ENCODE peak calls at places on chromosomes 6 and 20, in seven cellular contexts. D is OCI-LY7, K is uterus, H is aorta, W is hepatocyte, R is neuronal stem cell, O is DND-41. G is an unnamed sample.

GRCh38 chr6:47479156-47479541 is 1.6 kb downstream of the CD2AP start:
- DNase-seq in D (peak; percentile 55), K (no peak), H (no peak), W (no peak), R (no peak), O (no peak), G (no peak)

GRCh38 chr20:40506567-40506966 is 182.5 kb downstream of the MAFB start:
- DNase-seq in D (no peak), K (peak; percentile 63), H (peak; percentile 99), W (peak; percentile 72), R (no peak), O (peak; percentile 61), G (peak; percentile 93)

GRCh38 chr6:97726378-97726777 is 443.4 kb upstream of the MMS22L start:
- DNase-seq in D (no peak), K (no peak), H (no peak), W (peak; percentile 7), R (no peak), O (no peak), G (no peak)

GRCh38 chr20:42112161-42112560 is 494.0 kb upstream of the CHD6 start:
- DNase-seq in D (no peak), K (no peak), H (no peak), W (no peak), R (no peak), O (no peak), G (no peak)

GRCh38 chr6:169529931-169530761 is 171.7 kb downstream of the WDR27 start:
- DNase-seq in D (no peak), K (peak; percentile 71), H (peak; percentile 59), W (no peak), R (no peak), O (no peak), G (no peak)

GRCh38 chr6:139751179-139751578 is 376.7 kb upstream of the CITED2 start:
- DNase-seq in D (no peak), K (no peak), H (no peak), W (no peak), R (no peak), O (no peak), G (no peak)

GRCh38 chr20:25081065-25081729 is 744 bp downstream of the VSX1 start:
- DNase-seq in D (no peak), K (no peak), H (no peak), W (peak; percentile 71), R (peak; percentile 83), O (peak; percentile 48), G (no peak)

GRCh38 chr20:54566224-54566750 is 90.9 kb downstream of the DOK5 start:
- DNase-seq in D (no peak), K (no peak), H (no peak), W (no peak), R (no peak), O (no peak), G (no peak)

GRCh38 chr6:119865466-119866350 is 516.1 kb upstream of the MAN1A1 start:
- DNase-seq in D (no peak), K (no peak), H (no peak), W (no peak), R (no peak), O (no peak), G (no peak)

GRCh38 chr20:32355417-32355841 is 2.7 kb upstream of the ASXL1 start:
- DNase-seq in D (peak; percentile 55), K (no peak), H (no peak), W (no peak), R (no peak), O (no peak), G (no peak)

GRCh38 chr6:169046483-169047192 is 207.0 kb downstream of the THBS2 start:
- DNase-seq in D (no peak), K (no peak), H (peak; percentile 59), W (no peak), R (no peak), O (no peak), G (no peak)

GRCh38 chr6:107704377-107705013 is 119.6 kb downstream of the SCML4 start:
- DNase-seq in D (peak; percentile 69), K (peak; percentile 57), H (no peak), W (peak; percentile 72), R (peak; percentile 54), O (peak; percentile 43), G (no peak)

GRCh38 chr6:148332088-148332487 is 10.6 kb upstream of the SASH1 start:
- DNase-seq in D (no peak), K (no peak), H (no peak), W (no peak), R (no peak), O (no peak), G (no peak)

GRCh38 chr6:148329568-148330299 is 12.9 kb upstream of the SASH1 start:
- DNase-seq in D (no peak), K (no peak), H (no peak), W (no peak), R (no peak), O (no peak), G (no peak)

GRCh38 chr6:148324297-148325007 is 18.2 kb upstream of the SASH1 start:
- DNase-seq in D (no peak), K (no peak), H (peak; percentile 54), W (no peak), R (no peak), O (no peak), G (no peak)

GRCh38 chr6:148325316-148326068 is 17.1 kb upstream of the SASH1 start:
- DNase-seq in D (no peak), K (no peak), H (no peak), W (no peak), R (no peak), O (no peak), G (no peak)

GRCh38 chr6:148328876-148329567 is 13.6 kb upstream of the SASH1 start:
- DNase-seq in D (no peak), K (no peak), H (no peak), W (no peak), R (no peak), O (no peak), G (no peak)
- H3K4me1 ChIP-seq in D (no peaks in the 10 kb centered on the region), K (no peaks in the 10 kb centered on the region), H (peaks cover 2% of the 10 kb centered on the region), W (no peaks in the 10 kb centered on the region), R (peaks cover 9% of the 10 kb centered on the region), O (no peaks in the 10 kb centered on the region), G (peaks cover 8% of the 10 kb centered on the region)

DNA sequence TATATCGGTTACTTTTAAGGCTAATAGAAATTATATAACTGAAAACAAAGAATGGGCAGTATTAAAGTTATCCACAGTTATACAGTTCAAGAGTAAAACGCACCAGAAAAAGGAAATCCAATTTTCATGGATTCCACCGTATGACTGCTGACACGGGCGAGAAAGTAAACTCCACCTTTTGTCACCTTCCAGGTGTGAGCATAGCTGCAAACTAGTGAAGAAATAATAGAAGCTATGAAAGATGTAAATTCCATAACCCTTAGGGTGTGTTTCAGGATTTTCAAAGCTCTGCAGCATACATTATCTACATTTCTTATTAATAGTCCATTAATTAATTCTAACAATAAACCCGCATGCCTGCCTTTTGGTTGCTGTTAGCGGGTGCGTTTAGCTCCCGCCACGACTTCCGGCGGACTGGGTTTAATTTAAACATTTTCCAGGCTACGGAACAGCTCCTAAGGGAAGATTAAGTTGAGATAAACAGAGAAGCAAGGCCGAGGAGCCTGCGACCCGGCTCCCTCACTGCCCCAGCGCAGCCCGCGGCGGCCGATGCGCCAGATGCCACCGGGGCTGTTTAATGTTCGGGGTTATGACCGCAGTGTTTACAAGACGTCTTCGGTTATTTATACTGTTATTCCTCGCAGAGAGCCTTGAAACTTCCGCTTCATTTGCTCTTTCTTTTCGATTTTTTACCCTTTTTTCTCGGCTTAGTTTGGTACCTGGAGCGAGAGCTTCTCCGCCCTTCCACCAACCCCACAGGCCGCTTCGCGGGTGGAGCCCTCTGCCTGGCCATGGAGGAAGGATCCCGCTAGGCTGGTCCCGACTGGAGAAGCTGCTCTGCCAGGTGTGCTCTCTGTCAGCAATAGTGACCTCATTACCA is 3.8 kb downstream of the TCF21 start:
- DNase-seq in D (no peak), K (no peak), H (no peak), W (peak; percentile 23), R (no peak), O (no peak), G (no peak)
- H3K4me3 ChIP-seq in D (no peak overlapping the region), K (no peak overlapping the region), H (no peak overlapping the region), W (no peak overlapping the region), R (no peak overlapping the region), O (no peak overlapping the region), G (no peak overlapping the region)

DNA sequence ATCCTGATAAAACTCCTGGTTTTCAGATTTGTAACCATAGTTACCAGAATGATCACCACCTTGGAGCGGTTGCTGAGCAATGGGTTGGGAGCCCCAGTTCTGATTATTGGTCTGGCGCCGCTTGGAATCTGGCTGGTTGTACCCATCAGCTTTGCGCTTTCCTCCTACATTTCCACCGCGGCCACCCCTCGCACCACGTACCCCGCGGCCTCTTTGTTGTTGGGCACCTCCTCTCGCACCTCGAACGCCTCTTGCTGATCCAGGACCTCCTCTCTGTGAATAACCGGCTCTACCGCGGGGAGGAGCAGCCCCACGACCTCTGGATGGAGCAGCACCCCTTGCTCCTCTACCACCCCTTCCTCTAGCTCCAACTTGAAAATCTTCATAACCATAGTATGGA is 21.1 kb upstream of the SNX14 start:
- DNase-seq in D (no peak), K (no peak), H (no peak), W (no peak), R (no peak), O (no peak), G (no peak)
- H3K36me3 ChIP-seq in D (peaks cover 100% of the 10 kb centered on the region), K (no peaks in the 10 kb centered on the region), H (no peaks in the 10 kb centered on the region), W (no peaks in the 10 kb centered on the region), R (peaks cover 100% of the 10 kb centered on the region), O (peaks cover 99% of the 10 kb centered on the region), G (peaks cover 100% of the 10 kb centered on the region)

GRCh38 chr6:108941867-108942266 is 93.6 kb downstream of the ARMC2 start:
- DNase-seq in D (no peak), K (no peak), H (no peak), W (no peak), R (no peak), O (no peak), G (no peak)

GRCh38 chr6:108944058-108944457 is 95.8 kb downstream of the ARMC2 start:
- DNase-seq in D (peak; percentile 31), K (no peak), H (no peak), W (no peak), R (no peak), O (no peak), G (no peak)

GRCh38 chr6:108940741-108941140 is 92.5 kb downstream of the ARMC2 start:
- DNase-seq in D (no peak), K (no peak), H (no peak), W (no peak), R (no peak), O (no peak), G (no peak)

GRCh38 chr6:108941281-108941680 is 93.1 kb downstream of the ARMC2 start:
- DNase-seq in D (no peak), K (no peak), H (no peak), W (no peak), R (no peak), O (no peak), G (no peak)

DNA sequence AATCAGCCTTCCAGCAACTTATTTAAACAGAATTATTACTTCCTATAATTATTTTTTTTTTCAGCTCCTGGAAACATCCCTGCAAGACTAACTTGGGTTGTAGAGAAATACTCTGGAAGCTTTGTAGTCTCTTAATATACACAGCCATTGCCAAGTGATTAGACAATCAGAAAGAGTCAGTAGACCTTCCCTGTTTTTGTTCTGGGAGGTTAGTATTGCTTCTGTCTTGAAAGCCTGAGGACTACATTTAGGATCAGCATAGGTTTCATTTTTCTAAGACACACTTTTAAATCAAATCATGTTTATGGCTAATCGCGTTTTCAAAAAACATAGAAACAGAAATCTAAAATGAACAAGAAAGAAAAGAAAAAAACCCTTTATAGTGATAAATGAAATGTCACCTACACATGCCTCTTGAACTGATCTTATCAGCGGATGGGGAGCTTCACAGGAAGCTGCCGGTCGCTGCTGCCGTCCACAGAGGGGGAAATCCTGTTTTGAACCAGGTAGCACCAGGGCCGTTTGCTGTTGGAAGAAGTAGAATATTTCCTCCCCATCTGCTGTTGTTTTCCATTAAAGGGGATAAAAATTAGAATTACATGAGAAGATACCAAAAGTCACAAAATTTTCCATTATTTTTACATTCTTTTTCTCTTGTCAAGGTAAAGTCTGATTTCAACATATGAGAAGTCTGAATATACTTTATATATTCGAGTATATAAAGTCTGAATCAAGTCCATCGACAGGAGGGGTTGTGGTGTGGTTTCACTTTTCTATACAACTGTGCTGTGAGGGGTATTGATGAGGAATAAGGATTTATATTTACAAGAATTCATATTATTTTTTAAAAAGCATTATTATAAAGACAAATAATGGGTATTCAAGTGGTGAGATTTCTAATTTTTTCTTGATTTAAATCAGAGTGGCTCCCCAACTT is 94.6 kb downstream of the ARMC2 start:
- DNase-seq in D (peak; percentile 57), K (no peak), H (no peak), W (no peak), R (no peak), O (peak; percentile 85), G (no peak)
- H3K4me1 ChIP-seq in D (peaks cover 20% of the 10 kb centered on the region), K (peaks cover 18% of the 10 kb centered on the region), H (peaks cover 11% of the 10 kb centered on the region), W (peaks cover 34% of the 10 kb centered on the region), R (peaks cover 9% of the 10 kb centered on the region), O (peaks cover 33% of the 10 kb centered on the region), G (peaks cover 73% of the 10 kb centered on the region)